ENCODE peak calls at places on chromosomes 7 and 10, in seven cellular contexts. One of them, this sample, is unnamed.

GRCh38 chr10:71517310-71518159 is 120.8 kb downstream of the CDH23 start:
- DNase-seq in GM20000: no peak
- DNase-seq in dorsolateral prefrontal cortex: no peak
- DNase-seq in naive thymus-derived CD8-positive, alpha-beta T cell: no peak
- DNase-seq in NCI-H2107: no peak
- DNase-seq in AG04450: no peak
- DNase-seq in LoVo: no peak
- DNase-seq in this sample: no peak

GRCh38 chr7:140062528-140063299 is at the start of gene PARP12:
- DNase-seq in GM20000: peak
- DNase-seq in dorsolateral prefrontal cortex: no peak
- DNase-seq in naive thymus-derived CD8-positive, alpha-beta T cell: peak
- DNase-seq in NCI-H2107: peak
- DNase-seq in AG04450: peak
- DNase-seq in LoVo: peak
- DNase-seq in this sample: peak

GRCh38 chr10:16520900-16521299 is 779 bp downstream of the C1QL3 start:
- DNase-seq in GM20000: peak
- DNase-seq in dorsolateral prefrontal cortex: no peak
- DNase-seq in naive thymus-derived CD8-positive, alpha-beta T cell: no peak
- DNase-seq in NCI-H2107: no peak
- DNase-seq in AG04450: no peak
- DNase-seq in LoVo: no peak
- DNase-seq in this sample: no peak

GRCh38 chr7:148486937-148487336 is 103.6 kb upstream of the C7orf33 start:
- DNase-seq in GM20000: no peak
- DNase-seq in dorsolateral prefrontal cortex: no peak
- DNase-seq in naive thymus-derived CD8-positive, alpha-beta T cell: no peak
- DNase-seq in NCI-H2107: no peak
- DNase-seq in AG04450: no peak
- DNase-seq in LoVo: no peak
- DNase-seq in this sample: no peak

GRCh38 chr10:72597897-72598296 is 28.0 kb downstream of the MICU1 start:
- DNase-seq in GM20000: peak
- DNase-seq in dorsolateral prefrontal cortex: no peak
- DNase-seq in naive thymus-derived CD8-positive, alpha-beta T cell: no peak
- DNase-seq in NCI-H2107: no peak
- DNase-seq in AG04450: no peak
- DNase-seq in LoVo: no peak
- DNase-seq in this sample: no peak

GRCh38 chr10:58307676-58308075 is 27.1 kb upstream of the UBE2D1 start:
- DNase-seq in GM20000: no peak
- DNase-seq in dorsolateral prefrontal cortex: no peak
- DNase-seq in naive thymus-derived CD8-positive, alpha-beta T cell: no peak
- DNase-seq in NCI-H2107: no peak
- DNase-seq in AG04450: no peak
- DNase-seq in LoVo: no peak
- DNase-seq in this sample: no peak

GRCh38 chr7:78959471-78959870 is 494.0 kb downstream of the MAGI2 start:
- DNase-seq in GM20000: no peak
- DNase-seq in dorsolateral prefrontal cortex: no peak
- DNase-seq in naive thymus-derived CD8-positive, alpha-beta T cell: no peak
- DNase-seq in NCI-H2107: no peak
- DNase-seq in AG04450: no peak
- DNase-seq in LoVo: no peak
- DNase-seq in this sample: no peak

GRCh38 chr10:125775491-125776106 is at the start of gene MMP21:
- DNase-seq in GM20000: no peak
- DNase-seq in dorsolateral prefrontal cortex: no peak
- DNase-seq in naive thymus-derived CD8-positive, alpha-beta T cell: no peak
- DNase-seq in NCI-H2107: no peak
- DNase-seq in AG04450: no peak
- DNase-seq in LoVo: no peak
- DNase-seq in this sample: no peak

GRCh38 chr7:41967156-41967555 is 264.3 kb upstream of the INHBA start:
- DNase-seq in GM20000: no peak
- DNase-seq in dorsolateral prefrontal cortex: no peak
- DNase-seq in naive thymus-derived CD8-positive, alpha-beta T cell: no peak
- DNase-seq in NCI-H2107: no peak
- DNase-seq in AG04450: no peak
- DNase-seq in LoVo: no peak
- DNase-seq in this sample: no peak

GRCh38 chr7:158284121-158284520 is 303.5 kb downstream of the PTPRN2 start:
- DNase-seq in GM20000: no peak
- DNase-seq in dorsolateral prefrontal cortex: no peak
- DNase-seq in naive thymus-derived CD8-positive, alpha-beta T cell: no peak
- DNase-seq in NCI-H2107: no peak
- DNase-seq in AG04450: no peak
- DNase-seq in LoVo: no peak
- DNase-seq in this sample: no peak

GRCh38 chr7:90777075-90777864 is 181.1 kb downstream of the CDK14 start:
- DNase-seq in GM20000: peak
- DNase-seq in dorsolateral prefrontal cortex: no peak
- DNase-seq in naive thymus-derived CD8-positive, alpha-beta T cell: no peak
- DNase-seq in NCI-H2107: no peak
- DNase-seq in AG04450: no peak
- DNase-seq in LoVo: no peak
- DNase-seq in this sample: no peak

GRCh38 chr7:33959676-33960075 is 54.3 kb downstream of the BMPER start:
- DNase-seq in GM20000: no peak
- DNase-seq in dorsolateral prefrontal cortex: no peak
- DNase-seq in naive thymus-derived CD8-positive, alpha-beta T cell: no peak
- DNase-seq in NCI-H2107: no peak
- DNase-seq in AG04450: no peak
- DNase-seq in LoVo: no peak
- DNase-seq in this sample: no peak

GRCh38 chr7:24239260-24239659 is 44.7 kb upstream of the NPY start:
- DNase-seq in GM20000: no peak
- DNase-seq in dorsolateral prefrontal cortex: no peak
- DNase-seq in naive thymus-derived CD8-positive, alpha-beta T cell: no peak
- DNase-seq in NCI-H2107: no peak
- DNase-seq in AG04450: no peak
- DNase-seq in LoVo: no peak
- DNase-seq in this sample: no peak